ENCODE peak calls at places on chromosomes 6 and 20, in four cellular contexts. A, Y, N and I are unnamed samples.

GRCh38 chr20:45061244-45061643 is 39.7 kb downstream of the KCNS1 start:
- DNase-seq in N (no peak), A (no peak), Y (no peak), I (no peak)

GRCh38 chr6:998551-998950 is 305.6 kb upstream of the EXOC2 start:
- DNase-seq in A (no peak), Y (no peak), N (no peak), I (no peak)

GRCh38 chr6:119147101-119148053 is 68.9 kb upstream of the FAM184A start:
- DNase-seq in Y (no peak), N (no peak), A (no peak), I (peak; percentile 66)

GRCh38 chr6:131960371-131961133 is 9.4 kb upstream of the CCN2 start:
- DNase-seq in Y (no peak), A (no peak), N (no peak), I (no peak)

GRCh38 chr20:7294816-7295360 is 527.4 kb downstream of the BMP2 start:
- DNase-seq in N (no peak), Y (no peak), A (no peak), I (no peak)

GRCh38 chr20:57695012-57695411 is 14.8 kb downstream of the PMEPA1 start:
- DNase-seq in Y (no peak), A (no peak), N (no peak), I (no peak)

GRCh38 chr6:32073613-32074012 is 35.4 kb downstream of the CYP21A2 start:
- DNase-seq in Y (no peak), A (no peak), N (no peak), I (no peak)

GRCh38 chr6:24721461-24722215 is 2.7 kb upstream of the C6orf62 start:
- DNase-seq in Y (no peak), A (no peak), N (no peak), I (no peak)

GRCh38 chr6:33705268-33705885 is 6.1 kb downstream of the UQCC2 start:
- DNase-seq in N (no peak), A (no peak), Y (no peak), I (no peak)

GRCh38 chr6:25487012-25487411 is 165.0 kb upstream of the SCGN start:
- DNase-seq in A (no peak), Y (no peak), N (no peak), I (no peak)

GRCh38 chr6:128410584-128410983 is 109.8 kb downstream of the PTPRK start:
- DNase-seq in A (no peak), Y (no peak), N (no peak), I (no peak)

GRCh38 chr20:23296841-23297701 is 53.5 kb upstream of the NXT1 start:
- DNase-seq in N (no peak), A (peak; percentile 38), Y (no peak), I (peak; percentile 26)

GRCh38 chr20:18166241-18166881 is 28.7 kb downstream of the KAT14 start:
- DNase-seq in A (no peak), N (no peak), Y (no peak), I (no peak)

GRCh38 chr6:170271771-170272314 is 19.0 kb downstream of the DLL1 start:
- DNase-seq in N (no peak), Y (no peak), A (no peak), I (no peak)

GRCh38 chr20:9831032-9831431 is 7.8 kb downstream of the PAK5 start:
- DNase-seq in Y (no peak), A (no peak), N (no peak), I (peak; percentile 29)

GRCh38 chr6:127299522-127300240 is 33.0 kb downstream of the RNF146 start:
- DNase-seq in N (no peak), A (no peak), Y (no peak), I (no peak)

GRCh38 chr20:19260412-19261090 is 48.1 kb downstream of the SLC24A3 start:
- DNase-seq in Y (no peak), A (no peak), N (no peak), I (no peak)

GRCh38 chr20:6697228-6697972 is 70.1 kb upstream of the BMP2 start:
- DNase-seq in A (no peak), N (no peak), Y (no peak), I (peak; percentile 45)

GRCh38 chr20:60199866-60200265 is 241.6 kb downstream of the CDH26 start:
- DNase-seq in A (no peak), Y (no peak), N (no peak), I (no peak)

GRCh38 chr20:20229595-20229994 is 138.3 kb upstream of the INSM1 start:
- DNase-seq in N (no peak), Y (no peak), A (no peak), I (no peak)

GRCh38 chr6:11976489-11976888 is 35.6 kb upstream of the HIVEP1 start:
- DNase-seq in Y (no peak), N (no peak), A (no peak), I (no peak)

GRCh38 chr6:97049254-97050004 is 124.9 kb downstream of the KLHL32 start:
- DNase-seq in N (no peak), A (no peak), Y (no peak), I (peak; percentile 21)

GRCh38 chr6:45378324-45378926 is 691 bp upstream of the SUPT3H start:
- DNase-seq in N (no peak), A (no peak), Y (no peak), I (no peak)
- H3K23ac ChIP-seq in N (no peak overlapping the region), A (peak overlapping the region; percentile 100), Y (no peak overlapping the region), I (no peak overlapping the region)

GRCh38 chr20:38072885-38073284 is 39.3 kb downstream of the RPRD1B start:
- DNase-seq in Y (no peak), A (no peak), N (no peak), I (no peak)
- H3K4ac ChIP-seq in Y (no peak overlapping the region), A (no peak overlapping the region), N (no peak overlapping the region), I (no peak overlapping the region)

GRCh38 chr6:3749991-3750323 is 1.6 kb downstream of the PXDC1 start:
- DNase-seq in Y (no peak), N (no peak), A (no peak), I (peak; percentile 51)
- H3K23ac ChIP-seq in Y (no peak overlapping the region), N (no peak overlapping the region), A (no peak overlapping the region), I (no peak overlapping the region)

GRCh38 chr6:16352258-16352635 is 113.9 kb downstream of the GMPR start:
- DNase-seq in N (no peak), Y (no peak), A (no peak), I (no peak)
- H3K4ac ChIP-seq in N (no peak overlapping the region), Y (no peak overlapping the region), A (no peak overlapping the region), I (no peak overlapping the region)